ENCODE peak calls at places on chromosomes 11 and 22, in seven cellular contexts. L is thoracic aorta, E is fibroblast of the aortic adventitia, Y is HFF-Myc, V is Peyer's patch, O is dorsolateral prefrontal cortex, D is fibroblast of pulmonary artery. W is an unnamed sample.

GRCh38 chr11:73163638-73164174 is 21.6 kb upstream of the FCHSD2 start:
- DNase-seq in L (no peak), E (no peak), Y (no peak), V (no peak), O (no peak), D (no peak), W (no peak)

GRCh38 chr11:69483696-69484426 is 2.4 kb downstream of the LINC01488 start:
- DNase-seq in L (no peak), E (no peak), Y (no peak), V (no peak), O (no peak), D (no peak), W (no peak)

GRCh38 chr11:48354013-48354412 is 12.3 kb downstream of the OR4C5 start:
- DNase-seq in L (no peak), E (no peak), Y (no peak), V (no peak), O (no peak), D (no peak), W (no peak)

GRCh38 chr11:130071211-130071712 is 1.6 kb downstream of the APLP2 start:
- DNase-seq in L (no peak), E (peak), Y (no peak), V (no peak), O (no peak), D (peak), W (peak)

GRCh38 chr11:115944596-115944995 is 440.4 kb upstream of the CADM1 start:
- DNase-seq in L (no peak), E (no peak), Y (no peak), V (no peak), O (no peak), D (no peak), W (no peak)

GRCh38 chr11:118171274-118172062 is 5.0 kb downstream of the SCN2B start:
- DNase-seq in L (no peak), E (peak), Y (no peak), V (peak), O (peak), D (peak), W (peak)

GRCh38 chr11:13262096-13262495 is 15.5 kb upstream of the BMAL1 start:
- DNase-seq in L (no peak), E (peak), Y (no peak), V (no peak), O (no peak), D (peak), W (no peak)

GRCh38 chr11:94185387-94186084 is 56.9 kb downstream of the PANX1 start:
- DNase-seq in L (no peak), E (peak), Y (no peak), V (no peak), O (no peak), D (peak), W (peak)

GRCh38 chr11:134242376-134242775 is 10.8 kb downstream of the THYN1 start:
- DNase-seq in L (no peak), E (no peak), Y (no peak), V (no peak), O (no peak), D (no peak), W (no peak)
- H3K4me3 ChIP-seq in L (no peak), E (no peak), Y (no peak), V (no peak), O (no peak), D (no peak), W (no peak)

GRCh38 chr22:49659281-49659923 is 168.3 kb downstream of the BRD1 start:
- DNase-seq in L (no peak), E (no peak), Y (no peak), V (no peak), O (no peak), D (no peak), W (no peak)

GRCh38 chr22:49657974-49658550 is 169.6 kb downstream of the BRD1 start:
- DNase-seq in L (no peak), E (no peak), Y (no peak), V (no peak), O (no peak), D (no peak), W (no peak)

GRCh38 chr22:49656291-49656851 is 171.3 kb downstream of the BRD1 start:
- DNase-seq in L (no peak), E (no peak), Y (no peak), V (no peak), O (no peak), D (no peak), W (no peak)

GRCh38 chr22:49658902-49659280 is 168.8 kb downstream of the BRD1 start:
- DNase-seq in L (no peak), E (no peak), Y (no peak), V (no peak), O (no peak), D (no peak), W (no peak)

GRCh38 chr22:49657275-49657973 is 170.2 kb downstream of the BRD1 start:
- DNase-seq in L (no peak), E (no peak), Y (no peak), V (peak), O (no peak), D (no peak), W (no peak)
- H3K4me3 ChIP-seq in L (peak), E (no peak), Y (no peak), V (peak), O (peak), D (no peak), W (no peak)

GRCh38 chr22:41544671-41545476 is 604 bp upstream of the POLR3H start:
- DNase-seq in L (no peak), E (no peak), Y (no peak), V (no peak), O (no peak), D (no peak), W (no peak)
- H3K4me3 ChIP-seq in L (peak), E (peak), Y (peak), V (peak), O (peak), D (peak), W (peak)

GRCh38 chr11:62856333-62856910 is 17.0 kb upstream of the WDR74 start:
- DNase-seq in L (no peak), E (no peak), Y (no peak), V (no peak), O (no peak), D (peak), W (no peak)

GRCh38 chr11:62854825-62855570 is 15.6 kb upstream of the WDR74 start:
- DNase-seq in L (no peak), E (peak), Y (no peak), V (no peak), O (no peak), D (peak), W (peak)

GRCh38 chr11:62858201-62858600 is 18.8 kb upstream of the WDR74 start:
- DNase-seq in L (no peak), E (no peak), Y (no peak), V (no peak), O (no peak), D (no peak), W (no peak)

GRCh38 chr11:62855571-62856332 is 16.4 kb upstream of the WDR74 start:
- DNase-seq in L (peak), E (peak), Y (peak), V (peak), O (peak), D (peak), W (peak)

DNA sequence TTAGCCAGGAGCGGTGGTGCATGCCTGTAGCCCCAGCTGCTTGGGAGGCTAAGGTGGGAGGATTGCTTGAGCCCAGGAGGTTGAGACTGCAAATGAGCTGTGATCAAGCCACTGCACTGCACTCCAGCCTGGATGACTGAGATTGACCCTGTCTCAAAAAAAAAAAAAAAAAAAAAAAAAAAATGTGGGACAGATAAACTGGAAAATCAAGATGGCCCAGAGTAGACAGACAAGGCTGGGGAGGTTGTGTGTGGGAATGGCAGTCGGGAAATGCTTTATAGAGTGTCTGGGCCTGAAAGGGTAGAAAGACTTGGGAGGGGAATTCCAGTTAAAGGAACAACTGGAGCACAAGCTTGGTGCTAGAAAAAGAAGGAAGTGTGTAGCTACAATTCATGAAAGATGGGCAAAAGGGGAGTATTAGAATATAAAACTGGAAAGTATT is 18.2 kb upstream of the WDR74 start:
- DNase-seq in L (no peak), E (no peak), Y (no peak), V (no peak), O (no peak), D (no peak), W (no peak)
- H3K4me3 ChIP-seq in L (no peak), E (no peak), Y (peak), V (no peak), O (peak), D (no peak), W (no peak)

GRCh38 chr11:123798513-123799252 is 7.5 kb downstream of the OR6M1 start:
- DNase-seq in L (no peak), E (no peak), Y (no peak), V (no peak), O (no peak), D (peak), W (no peak)
- H3K4me3 ChIP-seq in L (no peak), E (no peak), Y (no peak), V (no peak), O (no peak), D (no peak), W (no peak)

GRCh38 chr11:75024764-75025211 is 36.1 kb downstream of the NEU3 start:
- DNase-seq in L (no peak), E (peak), Y (no peak), V (no peak), O (peak), D (no peak), W (no peak)

GRCh38 chr11:75022289-75022688 is 33.6 kb downstream of the NEU3 start:
- DNase-seq in L (no peak), E (no peak), Y (no peak), V (no peak), O (no peak), D (no peak), W (no peak)

GRCh38 chr11:75023446-75024067 is 34.8 kb downstream of the NEU3 start:
- DNase-seq in L (no peak), E (no peak), Y (no peak), V (no peak), O (peak), D (no peak), W (no peak)

GRCh38 chr11:75024068-75024449 is 35.3 kb downstream of the NEU3 start:
- DNase-seq in L (no peak), E (no peak), Y (no peak), V (no peak), O (peak), D (no peak), W (no peak)

GRCh38 chr11:75022759-75023396 is 34.1 kb downstream of the NEU3 start:
- DNase-seq in L (no peak), E (peak), Y (peak), V (peak), O (peak), D (peak), W (peak)
- H3K4me3 ChIP-seq in L (no peak), E (no peak), Y (no peak), V (no peak), O (no peak), D (no peak), W (no peak)

GRCh38 chr22:30290318-30290678 is 993 bp upstream of the CASTOR1 start:
- DNase-seq in L (no peak), E (no peak), Y (no peak), V (no peak), O (no peak), D (no peak), W (peak)
- H3K4me3 ChIP-seq in L (peak), E (no peak), Y (peak), V (peak), O (peak), D (no peak), W (no peak)

GRCh38 chr22:26692215-26692614 is 34.8 kb downstream of the MIAT start:
- DNase-seq in L (no peak), E (no peak), Y (no peak), V (no peak), O (no peak), D (no peak), W (no peak)

GRCh38 chr22:26687439-26687838 is 30.1 kb downstream of the MIAT start:
- DNase-seq in L (no peak), E (no peak), Y (no peak), V (no peak), O (no peak), D (no peak), W (no peak)

GRCh38 chr22:26690654-26691376 is 33.4 kb downstream of the MIAT start:
- DNase-seq in L (no peak), E (no peak), Y (no peak), V (no peak), O (no peak), D (no peak), W (no peak)

GRCh38 chr22:26691377-26691716 is 34.0 kb downstream of the MIAT start:
- DNase-seq in L (no peak), E (no peak), Y (no peak), V (no peak), O (no peak), D (no peak), W (no peak)

GRCh38 chr22:26689553-26690301 is 32.3 kb downstream of the MIAT start:
- DNase-seq in L (no peak), E (no peak), Y (no peak), V (no peak), O (no peak), D (peak), W (no peak)
- H3K4me3 ChIP-seq in L (no peak), E (no peak), Y (no peak), V (no peak), O (no peak), D (no peak), W (no peak)

GRCh38 chr11:119459293-119459976 is 36.5 kb upstream of the THY1 start:
- DNase-seq in L (no peak), E (no peak), Y (no peak), V (no peak), O (no peak), D (no peak), W (no peak)

GRCh38 chr11:119460582-119460981 is 37.6 kb upstream of the THY1 start:
- DNase-seq in L (no peak), E (peak), Y (peak), V (no peak), O (no peak), D (peak), W (peak)

GRCh38 chr11:119461250-119461963 is 38.4 kb upstream of the THY1 start:
- DNase-seq in L (no peak), E (peak), Y (no peak), V (no peak), O (no peak), D (no peak), W (no peak)

DNA sequence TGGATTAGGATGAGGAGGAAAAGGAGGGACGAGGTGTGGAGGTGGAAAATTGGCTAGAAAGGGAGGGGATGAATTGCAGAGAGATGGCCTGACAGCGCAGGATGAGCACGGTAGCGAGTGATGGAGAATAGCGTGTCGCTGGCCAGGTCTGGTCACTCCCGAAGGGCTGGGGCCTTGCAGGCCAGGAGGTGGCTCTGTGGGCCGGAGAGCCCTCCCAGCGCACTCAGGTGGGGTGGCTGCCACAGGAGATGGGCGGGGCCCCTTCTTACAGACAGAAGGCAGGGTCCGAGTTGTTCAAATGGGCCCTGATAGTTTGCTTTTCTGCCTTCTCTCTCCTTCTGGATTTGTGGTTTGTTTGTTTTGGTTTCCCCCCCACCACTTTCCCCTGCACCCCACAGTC is 37.2 kb upstream of the THY1 start:
- DNase-seq in L (no peak), E (no peak), Y (no peak), V (no peak), O (no peak), D (no peak), W (no peak)
- H3K4me3 ChIP-seq in L (no peak), E (no peak), Y (no peak), V (no peak), O (no peak), D (no peak), W (no peak)

GRCh38 chr11:22656128-22656527 is 10.3 kb upstream of the GAS2 start:
- DNase-seq in L (no peak), E (peak), Y (no peak), V (no peak), O (no peak), D (peak), W (no peak)
- H3K4me3 ChIP-seq in L (no peak), E (no peak), Y (no peak), V (no peak), O (no peak), D (no peak), W (no peak)